ENCODE peak calls at places on chromosomes 11 and 22, in four cellular contexts. B, A, K and Y are unnamed samples. For H3K4me1 and H3K9me3, the result is how much of the 10 kb centered on the place peaks cover.

GRCh38 chr11:134579709-134580634 is 167.9 kb upstream of the B3GAT1 start:
- DNase-seq in B (no peak), A (no peak), K (no peak), Y (no peak)

GRCh38 chr11:89487016-89487415 is 4.2 kb downstream of the NOX4 start:
- DNase-seq in B (no peak), A (no peak), K (no peak), Y (no peak)

GRCh38 chr11:71140206-71140919 is 112.0 kb downstream of the SHANK2 start:
- DNase-seq in B (peak), A (no peak), K (no peak), Y (no peak)

GRCh38 chr22:34105461-34106062 is 185.3 kb upstream of the LARGE1 start:
- DNase-seq in B (peak), A (no peak), K (peak), Y (peak)

GRCh38 chr11:106413222-106413621 is 335.8 kb downstream of the AASDHPPT start:
- DNase-seq in B (no peak), A (no peak), K (no peak), Y (no peak)

GRCh38 chr11:2448661-2449547 is 4.1 kb downstream of the KCNQ1 start:
- DNase-seq in B (no peak), A (no peak), K (no peak), Y (no peak)

GRCh38 chr11:14907411-14908213 is 15.6 kb upstream of the CYP2R1 start:
- DNase-seq in B (peak), A (peak), K (peak), Y (peak)

GRCh38 chr22:22603470-22603947 is 40.9 kb upstream of the GGTLC2 start:
- DNase-seq in B (no peak), A (no peak), K (no peak), Y (no peak)

GRCh38 chr11:9914064-9914463 is 250.2 kb downstream of the SWAP70 start:
- DNase-seq in B (no peak), A (no peak), K (no peak), Y (no peak)

GRCh38 chr11:123100378-123101085 is 38.6 kb upstream of the HSPA8 start:
- DNase-seq in B (no peak), A (no peak), K (no peak), Y (no peak)

GRCh38 chr11:66543263-66544107 is 2.4 kb downstream of the ZDHHC24 start:
- DNase-seq in B (peak), A (no peak), K (no peak), Y (no peak)

GRCh38 chr11:121446752-121447156 is 5.4 kb upstream of the SORL1 start:
- DNase-seq in B (no peak), A (no peak), K (no peak), Y (no peak)

GRCh38 chr11:131913267-131913666 is 542.9 kb downstream of the NTM start:
- DNase-seq in B (no peak), A (no peak), K (no peak), Y (no peak)

GRCh38 chr11:130671801-130672700 is 223.6 kb downstream of the ADAMTS15 start:
- DNase-seq in B (no peak), A (no peak), K (no peak), Y (peak)

GRCh38 chr11:80993561-80993960 is 1552.7 kb upstream of the TENM4 start:
- DNase-seq in B (no peak), A (no peak), K (no peak), Y (no peak)

GRCh38 chr22:45859231-45860161 is 117.5 kb downstream of the WNT7B start:
- DNase-seq in B (peak), A (no peak), K (peak), Y (no peak)

GRCh38 chr22:36352775-36353507 is 34.8 kb downstream of the MYH9 start:
- DNase-seq in B (no peak), A (no peak), K (no peak), Y (peak)

GRCh38 chr11:130706572-130706971 is 209.7 kb downstream of the SNX19 start:
- DNase-seq in B (no peak), A (no peak), K (no peak), Y (no peak)

GRCh38 chr11:48083427-48083826 is 103.1 kb downstream of the PTPRJ start:
- DNase-seq in B (no peak), A (no peak), K (no peak), Y (no peak)

GRCh38 chr22:47417699-47418098 is 655.2 kb downstream of the TBC1D22A start:
- DNase-seq in B (no peak), A (no peak), K (no peak), Y (no peak)

GRCh38 chr11:84518601-84519183 is 1108.5 kb downstream of the DLG2 start:
- DNase-seq in B (no peak), A (no peak), K (no peak), Y (no peak)

GRCh38 chr11:119483341-119483880 is 60.4 kb upstream of the THY1 start:
- DNase-seq in B (peak), A (no peak), K (no peak), Y (no peak)

GRCh38 chr22:42277988-42278776 is 7.7 kb upstream of the TCF20 start:
- DNase-seq in B (no peak), A (no peak), K (no peak), Y (peak)

GRCh38 chr11:13183094-13183825 is 94.3 kb upstream of the BMAL1 start:
- DNase-seq in B (no peak), A (no peak), K (peak), Y (no peak)

GRCh38 chr11:124277809-124278208 is 21.6 kb downstream of the OR8G5 start:
- DNase-seq in B (no peak), A (no peak), K (no peak), Y (no peak)

GRCh38 chr11:9827700-9828099 is 163.8 kb downstream of the SWAP70 start:
- DNase-seq in B (no peak), A (no peak), K (no peak), Y (no peak)

GRCh38 chr11:70846781-70847400 is 405.5 kb downstream of the SHANK2 start:
- DNase-seq in B (no peak), A (no peak), K (no peak), Y (no peak)

GRCh38 chr22:25748704-25749103 is 6.7 kb downstream of the MYO18B start:
- DNase-seq in B (no peak), A (no peak), K (no peak), Y (no peak)

GRCh38 chr11:59266491-59266890 is 53.8 kb upstream of the MPEG1 start:
- DNase-seq in B (no peak), A (no peak), K (no peak), Y (no peak)
- H3K4me1 ChIP-seq in B (under half), A (under half), K (under half), Y (under half)

GRCh38 chr11:6636480-6636879 is 17.3 kb upstream of the TPP1 start:
- DNase-seq in B (no peak), A (no peak), K (no peak), Y (no peak)

GRCh38 chr11:6633422-6634408 is 14.5 kb upstream of the TPP1 start:
- DNase-seq in B (no peak), A (no peak), K (no peak), Y (no peak)

GRCh38 chr11:6634534-6634933 is 15.3 kb upstream of the TPP1 start:
- DNase-seq in B (no peak), A (no peak), K (no peak), Y (no peak)

GRCh38 chr11:6637871-6638270 is 17.7 kb downstream of the DCHS1 start:
- DNase-seq in B (peak), A (no peak), K (no peak), Y (no peak)

GRCh38 chr11:6635082-6635932 is 16.1 kb upstream of the TPP1 start:
- DNase-seq in B (no peak), A (no peak), K (no peak), Y (peak)
- TF ChIP-seq EP300 in B (peak), A (peak), K (no peak), Y (peak)

GRCh38 chr22:49353185-49353584 is 474.5 kb downstream of the BRD1 start:
- DNase-seq in B (no peak), A (no peak), K (no peak), Y (no peak)
- H3K9me3 ChIP-seq in B (under half), A (under half), K (under half), Y (under half)

GRCh38 chr11:73159981-73160777 is 18.1 kb upstream of the FCHSD2 start:
- DNase-seq in B (no peak), A (no peak), K (no peak), Y (no peak)
- H3K4me1 ChIP-seq in B (under half), A (under half), K (under half), Y (under half)

GRCh38 chr11:8731647-8732188 is 49.1 kb downstream of the RPL27A start:
- DNase-seq in B (no peak), A (no peak), K (no peak), Y (no peak)
- TF ChIP-seq EP300 in B (no peak), A (no peak), K (no peak), Y (no peak)

GRCh38 chr11:76048763-76049162 is 157.5 kb downstream of the WNT11 start:
- DNase-seq in B (no peak), A (no peak), K (no peak), Y (no peak)

GRCh38 chr11:76051937-76052336 is 154.4 kb downstream of the WNT11 start:
- DNase-seq in B (no peak), A (no peak), K (no peak), Y (no peak)

GRCh38 chr11:76047231-76047630 is 159.1 kb downstream of the WNT11 start:
- DNase-seq in B (no peak), A (no peak), K (no peak), Y (no peak)

GRCh38 chr11:76047766-76048165 is 158.5 kb downstream of the WNT11 start:
- DNase-seq in B (no peak), A (no peak), K (no peak), Y (no peak)

GRCh38 chr11:76049506-76049905 is 156.8 kb downstream of the WNT11 start:
- DNase-seq in B (no peak), A (no peak), K (no peak), Y (no peak)
- H3K9me3 ChIP-seq in B (under half), A (under half), K (under half), Y (under half)

GRCh38 chr22:37906364-37907008 is 389 bp downstream of the MICALL1 start:
- DNase-seq in B (no peak), A (peak), K (no peak), Y (no peak)
- H3K4me1 ChIP-seq in B (under half), A (under half), K (under half), Y (under half)

GRCh38 chr11:75555079-75555811 is 6.8 kb upstream of the SERPINH1 start:
- DNase-seq in B (no peak), A (no peak), K (no peak), Y (no peak)

GRCh38 chr11:75553182-75553581 is 8.9 kb upstream of the SERPINH1 start:
- DNase-seq in B (no peak), A (no peak), K (no peak), Y (no peak)

GRCh38 chr11:75554258-75555022 is 7.6 kb upstream of the SERPINH1 start:
- DNase-seq in B (peak), A (peak), K (no peak), Y (peak)

GRCh38 chr11:75557649-75558494 is 4.2 kb upstream of the SERPINH1 start:
- DNase-seq in B (peak), A (no peak), K (no peak), Y (peak)

GRCh38 chr11:75553889-75554257 is 8.2 kb upstream of the SERPINH1 start:
- DNase-seq in B (no peak), A (no peak), K (no peak), Y (peak)
- TF ChIP-seq EP300 in B (no peak), A (no peak), K (no peak), Y (no peak)

GRCh38 chr11:125465254-125465653 is 30.8 kb downstream of the FEZ1 start:
- DNase-seq in B (no peak), A (no peak), K (no peak), Y (no peak)

GRCh38 chr11:125464266-125464662 is 31.8 kb downstream of the FEZ1 start:
- DNase-seq in B (no peak), A (peak), K (peak), Y (no peak)

GRCh38 chr11:125465701-125466100 is 30.4 kb downstream of the FEZ1 start:
- DNase-seq in B (no peak), A (no peak), K (no peak), Y (no peak)

GRCh38 chr11:125464671-125465070 is 31.4 kb downstream of the FEZ1 start:
- DNase-seq in B (no peak), A (no peak), K (no peak), Y (no peak)

GRCh38 chr11:125463590-125464265 is 32.3 kb downstream of the FEZ1 start:
- DNase-seq in B (no peak), A (no peak), K (no peak), Y (no peak)
- H3K9me3 ChIP-seq in B (under half), A (under half), K (under half), Y (under half)